ENCODE peak calls at places on chromosome 3, in four cellular contexts. One of them, this sample, is unnamed.

GRCh38 chr3:81955908-81956307 is 194.5 kb upstream of the GBE1 start:
- DNase-seq in BJ: no peak
- DNase-seq in neural progenitor cell: no peak
- DNase-seq in prostate gland: no peak
- DNase-seq in this sample: no peak

GRCh38 chr3:45644467-45645201 is 44.6 kb upstream of the SACM1L start:
- DNase-seq in BJ: peak; percentile 54
- DNase-seq in neural progenitor cell: no peak
- DNase-seq in prostate gland: no peak
- DNase-seq in this sample: no peak

GRCh38 chr3:192444791-192445106 is 282.6 kb downstream of the FGF12 start:
- DNase-seq in BJ: no peak
- DNase-seq in neural progenitor cell: no peak
- DNase-seq in prostate gland: no peak
- DNase-seq in this sample: no peak

GRCh38 chr3:188905991-188906635 is 265.7 kb upstream of the TPRG1 start:
- DNase-seq in BJ: no peak
- DNase-seq in neural progenitor cell: peak; percentile 3
- DNase-seq in prostate gland: no peak
- DNase-seq in this sample: no peak

GRCh38 chr3:114721864-114722263 is 425.2 kb downstream of the ZBTB20 start:
- DNase-seq in BJ: no peak
- DNase-seq in neural progenitor cell: no peak
- DNase-seq in prostate gland: no peak
- DNase-seq in this sample: no peak

GRCh38 chr3:58952128-58952917 is 97.5 kb downstream of the CFAP20DC start:
- DNase-seq in BJ: no peak
- DNase-seq in neural progenitor cell: no peak
- DNase-seq in prostate gland: no peak
- DNase-seq in this sample: no peak

GRCh38 chr3:166453472-166453871 is 616.2 kb upstream of the BCHE start:
- DNase-seq in BJ: no peak
- DNase-seq in neural progenitor cell: no peak
- DNase-seq in prostate gland: no peak
- DNase-seq in this sample: peak; percentile 78

GRCh38 chr3:8759038-8759755 is 10.2 kb downstream of the OXTR start:
- DNase-seq in BJ: no peak
- DNase-seq in neural progenitor cell: no peak
- DNase-seq in prostate gland: no peak
- DNase-seq in this sample: no peak

GRCh38 chr3:109050591-109051167 is 67.3 kb downstream of the MORC1 start:
- DNase-seq in BJ: no peak
- DNase-seq in neural progenitor cell: peak; percentile 16
- DNase-seq in prostate gland: no peak
- DNase-seq in this sample: no peak

GRCh38 chr3:197737749-197738462 is 1.2 kb upstream of the RUBCN start:
- DNase-seq in BJ: no peak
- DNase-seq in neural progenitor cell: no peak
- DNase-seq in prostate gland: no peak
- DNase-seq in this sample: no peak

GRCh38 chr3:70853161-70853560 is 540.7 kb upstream of the MDFIC2 start:
- DNase-seq in BJ: no peak
- DNase-seq in neural progenitor cell: no peak
- DNase-seq in prostate gland: no peak
- DNase-seq in this sample: no peak

GRCh38 chr3:71530903-71531535 is 52.5 kb downstream of the FOXP1 start:
- DNase-seq in BJ: no peak
- DNase-seq in neural progenitor cell: peak; percentile 37
- DNase-seq in prostate gland: no peak
- DNase-seq in this sample: no peak

GRCh38 chr3:196631655-196632032 is 7.8 kb upstream of the NRROS start:
- DNase-seq in BJ: no peak
- DNase-seq in neural progenitor cell: no peak
- DNase-seq in prostate gland: no peak
- DNase-seq in this sample: no peak

GRCh38 chr3:142152349-142152748 is 3.0 kb upstream of the TFDP2 start:
- DNase-seq in BJ: no peak
- DNase-seq in neural progenitor cell: peak; percentile 53
- DNase-seq in prostate gland: no peak
- DNase-seq in this sample: no peak

GRCh38 chr3:154184582-154184981 is 63.4 kb downstream of the ARHGEF26 start:
- DNase-seq in BJ: no peak
- DNase-seq in neural progenitor cell: no peak
- DNase-seq in prostate gland: no peak
- DNase-seq in this sample: no peak

GRCh38 chr3:160869825-160870224 is 113.8 kb downstream of the PPM1L start:
- DNase-seq in BJ: no peak
- DNase-seq in neural progenitor cell: no peak
- DNase-seq in prostate gland: peak; percentile 56
- DNase-seq in this sample: peak; percentile 32

GRCh38 chr3:57130426-57131209 is 34.5 kb downstream of the IL17RD start:
- DNase-seq in BJ: no peak
- DNase-seq in neural progenitor cell: peak; percentile 97
- DNase-seq in prostate gland: no peak
- DNase-seq in this sample: no peak

GRCh38 chr3:172853911-172854648 is 103.6 kb downstream of the ECT2 start:
- DNase-seq in BJ: no peak
- DNase-seq in neural progenitor cell: peak; percentile 59
- DNase-seq in prostate gland: no peak
- DNase-seq in this sample: no peak

GRCh38 chr3:181623924-181624694 is 87.6 kb upstream of the SOX2 start:
- DNase-seq in BJ: no peak
- DNase-seq in neural progenitor cell: peak; percentile 15
- DNase-seq in prostate gland: no peak
- DNase-seq in this sample: no peak

GRCh38 chr3:148211725-148212124 is 486.0 kb upstream of the AGTR1 start:
- DNase-seq in BJ: no peak
- DNase-seq in neural progenitor cell: no peak
- DNase-seq in prostate gland: no peak
- DNase-seq in this sample: no peak

GRCh38 chr3:71243230-71243629 is 340.3 kb downstream of the FOXP1 start:
- DNase-seq in BJ: no peak
- DNase-seq in neural progenitor cell: no peak
- DNase-seq in prostate gland: no peak
- DNase-seq in this sample: no peak

GRCh38 chr3:129605593-129606521 is 619 bp downstream of the PLXND1 start:
- DNase-seq in BJ: no peak
- DNase-seq in neural progenitor cell: peak; percentile 54
- DNase-seq in prostate gland: no peak
- DNase-seq in this sample: no peak

GRCh38 chr3:14121859-14122258 is 2.8 kb downstream of the CHCHD4 start:
- DNase-seq in BJ: no peak
- DNase-seq in neural progenitor cell: peak; percentile 27
- DNase-seq in prostate gland: no peak
- DNase-seq in this sample: no peak

DNA sequence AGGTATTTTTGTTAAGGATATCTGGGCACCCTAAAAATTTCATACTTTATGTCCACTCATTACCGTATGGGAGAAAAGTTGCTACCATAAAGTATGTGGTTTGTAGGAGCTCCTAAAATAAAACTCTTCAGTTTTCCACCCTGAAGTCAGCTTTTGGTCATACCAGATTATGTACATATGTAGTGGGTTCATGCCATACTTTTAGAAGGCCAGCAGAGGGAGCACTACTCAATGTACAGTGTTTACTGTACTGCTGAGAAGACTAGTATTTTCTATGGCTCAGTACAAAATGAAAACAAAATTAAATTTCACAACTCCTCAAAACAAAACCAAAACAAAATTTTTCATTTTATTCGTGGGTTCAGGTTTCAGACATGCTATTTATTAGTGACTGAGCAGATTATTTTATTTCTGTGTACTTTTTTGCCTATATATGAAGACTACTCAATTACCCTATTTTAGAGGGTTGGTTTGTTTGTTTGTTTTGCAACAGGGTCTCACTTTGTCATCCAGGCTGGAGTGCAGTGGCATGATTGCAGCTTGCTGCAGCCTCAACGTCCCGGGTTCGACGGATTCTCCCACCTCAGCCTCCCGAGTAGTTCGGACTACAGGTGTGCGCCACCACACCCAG is 24.3 kb downstream of the NXPE3 start:
- DNase-seq in BJ: no peak
- DNase-seq in neural progenitor cell: peak; percentile 77
- DNase-seq in prostate gland: peak; percentile 72
- DNase-seq in this sample: peak; percentile 34
- H3K4me3 ChIP-seq in BJ: no peak overlapping the region
- H3K4me3 ChIP-seq in neural progenitor cell: no peak overlapping the region
- H3K4me3 ChIP-seq in prostate gland: no peak overlapping the region
- H3K4me3 ChIP-seq in this sample: no peak overlapping the region

DNA sequence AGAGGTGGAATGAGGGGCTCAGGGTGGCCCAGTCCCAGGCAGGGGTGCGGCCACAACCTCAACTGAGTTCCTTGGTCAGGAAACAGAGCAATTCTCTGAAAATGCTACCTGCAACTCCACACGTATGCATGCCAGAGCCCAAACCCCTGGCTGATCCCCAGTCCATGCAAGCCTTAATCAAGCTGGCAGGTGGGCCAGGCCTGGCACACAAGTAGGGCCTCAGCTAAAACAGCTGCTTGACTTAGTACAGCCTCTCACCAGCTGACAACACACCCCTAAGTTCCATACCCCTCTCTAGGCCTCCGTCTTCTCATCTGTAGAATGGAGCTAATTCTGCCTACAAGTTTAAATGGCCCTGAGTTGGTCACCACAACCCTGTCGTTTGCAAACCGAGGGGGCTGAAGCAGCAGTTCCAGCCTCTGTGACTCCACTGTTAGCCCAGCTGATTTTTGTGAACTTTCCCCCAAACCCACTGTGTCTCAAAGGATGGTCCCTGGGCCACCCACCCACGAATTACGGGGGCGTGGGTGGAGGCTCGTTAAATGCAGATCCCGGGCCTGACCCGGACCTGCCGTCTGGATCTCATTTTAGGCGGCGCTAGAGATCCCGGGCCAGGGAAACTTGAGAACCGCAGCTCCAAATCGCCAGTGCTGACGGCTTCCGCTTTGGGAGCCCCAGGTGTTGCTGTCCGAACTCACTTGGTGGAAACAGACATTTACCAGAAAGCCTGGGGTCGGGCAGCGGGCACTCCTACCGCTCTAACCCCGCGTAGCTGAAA is 927 bp downstream of the CHDH start:
- DNase-seq in BJ: no peak
- DNase-seq in neural progenitor cell: peak; percentile 80
- DNase-seq in prostate gland: peak; percentile 69
- DNase-seq in this sample: peak; percentile 57
- TF ChIP-seq CTCF in BJ: peak; percentile 53
- TF ChIP-seq CTCF in neural progenitor cell: peak; percentile 47
- TF ChIP-seq CTCF in prostate gland: peak; percentile 34
- TF ChIP-seq CTCF in this sample: peak; percentile 36

GRCh38 chr3:158668506-158668905 is 3.9 kb downstream of the LXN start:
- DNase-seq in BJ: no peak
- DNase-seq in neural progenitor cell: no peak
- DNase-seq in prostate gland: peak; percentile 33
- DNase-seq in this sample: no peak

DNA sequence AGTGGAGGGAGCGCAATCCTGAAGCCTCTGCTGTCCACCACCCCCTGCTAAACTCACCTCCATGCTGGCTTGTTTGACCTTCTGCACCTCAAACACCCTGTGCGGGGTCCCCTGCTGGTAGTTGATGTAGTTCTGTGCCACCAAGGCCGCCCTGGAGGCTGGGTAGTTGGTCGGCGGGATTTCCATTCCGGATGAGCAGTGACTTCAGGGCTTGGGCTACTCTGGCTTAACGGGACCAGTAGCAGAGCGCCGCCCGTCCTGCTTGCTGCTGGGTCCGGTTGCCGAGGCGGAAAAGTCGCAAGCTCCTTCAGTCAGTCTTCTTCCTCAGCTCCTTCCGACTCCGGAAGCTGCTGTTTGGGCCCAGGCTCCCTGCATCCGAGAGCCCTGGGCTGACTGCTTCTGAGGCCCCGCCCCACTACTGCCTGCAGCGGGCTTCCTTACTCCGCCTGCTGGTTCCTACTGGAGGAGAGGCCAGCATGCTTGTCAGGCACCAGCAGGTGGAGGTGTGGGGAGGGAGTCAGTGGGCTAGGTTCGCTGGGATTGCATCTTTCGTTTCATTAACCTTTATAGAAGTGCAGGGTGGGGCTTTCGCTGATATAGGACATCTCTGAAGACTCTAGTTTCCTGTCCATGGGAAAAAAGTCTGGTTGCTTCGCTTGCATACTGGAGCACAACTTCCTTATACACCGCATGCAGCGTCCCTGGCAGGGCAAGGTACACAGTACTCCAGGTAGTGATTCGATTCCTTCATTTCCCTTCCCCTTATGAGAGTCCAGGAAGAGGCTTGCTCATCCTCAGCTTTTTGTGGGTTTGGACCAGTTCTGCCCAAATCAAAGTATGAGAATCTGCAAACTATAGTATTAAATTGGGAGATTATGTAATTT is at the start of gene LXN:
- DNase-seq in BJ: peak; percentile 39
- DNase-seq in neural progenitor cell: peak; percentile 94
- DNase-seq in prostate gland: peak; percentile 94
- DNase-seq in this sample: no peak
- H3K4me3 ChIP-seq in BJ: peak within 1 kb of the TSS; percentile 70
- H3K4me3 ChIP-seq in neural progenitor cell: peak within 1 kb of the TSS; percentile 60
- H3K4me3 ChIP-seq in prostate gland: peak within 1 kb of the TSS; percentile 35
- H3K4me3 ChIP-seq in this sample: peak within 1 kb of the TSS; percentile 27

GRCh38 chr3:177692304-177692703 is 495.0 kb upstream of the TBL1XR1 start:
- DNase-seq in BJ: no peak
- DNase-seq in neural progenitor cell: no peak
- DNase-seq in prostate gland: no peak
- DNase-seq in this sample: no peak

GRCh38 chr3:177694316-177694715 is 497.0 kb upstream of the TBL1XR1 start:
- DNase-seq in BJ: peak; percentile 36
- DNase-seq in neural progenitor cell: no peak
- DNase-seq in prostate gland: no peak
- DNase-seq in this sample: no peak

GRCh38 chr3:177700117-177700516 is 502.8 kb upstream of the TBL1XR1 start:
- DNase-seq in BJ: no peak
- DNase-seq in neural progenitor cell: no peak
- DNase-seq in prostate gland: no peak
- DNase-seq in this sample: no peak

GRCh38 chr3:177693596-177693995 is 496.3 kb upstream of the TBL1XR1 start:
- DNase-seq in BJ: no peak
- DNase-seq in neural progenitor cell: no peak
- DNase-seq in prostate gland: no peak
- DNase-seq in this sample: no peak

GRCh38 chr3:177694951-177695350 is 497.7 kb upstream of the TBL1XR1 start:
- DNase-seq in BJ: no peak
- DNase-seq in neural progenitor cell: no peak
- DNase-seq in prostate gland: no peak
- DNase-seq in this sample: no peak
- TF ChIP-seq CTCF in BJ: no peak
- TF ChIP-seq CTCF in neural progenitor cell: no peak
- TF ChIP-seq CTCF in prostate gland: no peak
- TF ChIP-seq CTCF in this sample: no peak

This sample was measured in LNCaP clone FGC.